ENCODE peak calls at places on chromosomes 12 and 14, in four cellular contexts. One of them, this sample, is unnamed.

GRCh38 chr12:19066471-19067001 is 63.0 kb upstream of the PLEKHA5 start:
- DNase-seq in M059J: no peak
- DNase-seq in HS-5: no peak
- DNase-seq in NCI-H1436: no peak
- DNase-seq in this sample: no peak

GRCh38 chr14:51369814-51370213 is 129.8 kb downstream of the TMX1 start:
- DNase-seq in M059J: no peak
- DNase-seq in HS-5: no peak
- DNase-seq in NCI-H1436: no peak
- DNase-seq in this sample: no peak

GRCh38 chr12:53046655-53047220 is 3.1 kb upstream of the TNS2 start:
- DNase-seq in M059J: peak
- DNase-seq in NCI-H1436: peak
- DNase-seq in HS-5: no peak
- DNase-seq in this sample: peak

GRCh38 chr12:124030510-124030909 is 57.5 kb downstream of the ZNF664 start:
- DNase-seq in HS-5: peak
- DNase-seq in M059J: peak
- DNase-seq in NCI-H1436: no peak
- DNase-seq in this sample: peak

GRCh38 chr14:23951590-23952143 is 1.9 kb upstream of the DHRS4 start:
- DNase-seq in NCI-H1436: no peak
- DNase-seq in M059J: no peak
- DNase-seq in HS-5: no peak
- DNase-seq in this sample: no peak

GRCh38 chr14:61620130-61620946 is 75.0 kb upstream of the HIF1A start:
- DNase-seq in HS-5: peak
- DNase-seq in NCI-H1436: no peak
- DNase-seq in M059J: peak
- DNase-seq in this sample: peak

GRCh38 chr14:94313991-94314655 is 9.0 kb downstream of the SERPINA6 start:
- DNase-seq in HS-5: no peak
- DNase-seq in NCI-H1436: no peak
- DNase-seq in M059J: peak
- DNase-seq in this sample: no peak

GRCh38 chr12:107437954-107438353 is 247.6 kb upstream of the PWP1 start:
- DNase-seq in M059J: no peak
- DNase-seq in HS-5: no peak
- DNase-seq in NCI-H1436: no peak
- DNase-seq in this sample: no peak

GRCh38 chr12:120332523-120332922 is 4.9 kb upstream of the PLA2G1B start:
- DNase-seq in HS-5: no peak
- DNase-seq in M059J: no peak
- DNase-seq in NCI-H1436: no peak
- DNase-seq in this sample: no peak

GRCh38 chr12:990308-990648 is 745 bp upstream of the ERC1 start:
- DNase-seq in M059J: peak
- DNase-seq in HS-5: no peak
- DNase-seq in NCI-H1436: peak
- DNase-seq in this sample: no peak

GRCh38 chr12:25283006-25283405 is 32.3 kb upstream of the KRAS start:
- DNase-seq in M059J: no peak
- DNase-seq in NCI-H1436: no peak
- DNase-seq in HS-5: no peak
- DNase-seq in this sample: no peak

GRCh38 chr12:105995986-105996385 is 142.8 kb downstream of the NUAK1 start:
- DNase-seq in M059J: peak
- DNase-seq in NCI-H1436: no peak
- DNase-seq in HS-5: no peak
- DNase-seq in this sample: peak

GRCh38 chr12:119668315-119668651 is 350 bp downstream of the PRKAB1 start:
- DNase-seq in NCI-H1436: no peak
- DNase-seq in HS-5: no peak
- DNase-seq in M059J: no peak
- DNase-seq in this sample: no peak

GRCh38 chr14:105908006-105908405 is 381.6 kb downstream of the TMEM121 start:
- DNase-seq in HS-5: no peak
- DNase-seq in M059J: no peak
- DNase-seq in NCI-H1436: no peak
- DNase-seq in this sample: no peak

GRCh38 chr14:20681348-20682126 is 2.8 kb upstream of the RNASE4 start:
- DNase-seq in HS-5: peak
- DNase-seq in NCI-H1436: peak
- DNase-seq in M059J: peak
- DNase-seq in this sample: no peak

GRCh38 chr12:1799068-1799881 is 21.1 kb upstream of the LRTM2 start:
- DNase-seq in M059J: no peak
- DNase-seq in NCI-H1436: no peak
- DNase-seq in HS-5: no peak
- DNase-seq in this sample: no peak